ENCODE peak calls at places on chromosomes 12 and 14, in four cellular contexts. N is tibial artery, Y is substantia nigra, K is uterus. A is an unnamed sample.

GRCh38 chr12:124152733-124153132 is 142.2 kb upstream of the RFLNA start:
- DNase-seq in K (no peak), Y (no peak), N (no peak), A (no peak)

GRCh38 chr12:116690016-116690709 is 47.7 kb downstream of the SPRING1 start:
- DNase-seq in K (no peak), N (no peak), Y (no peak), A (no peak)

GRCh38 chr14:99173086-99173485 is 98.9 kb downstream of the BCL11B start:
- DNase-seq in Y (no peak), K (no peak), N (no peak), A (no peak)

GRCh38 chr14:93137864-93138263 is 22.1 kb upstream of the ITPK1 start:
- DNase-seq in N (no peak), K (peak; percentile 29), Y (no peak), A (no peak)

GRCh38 chr14:59484611-59485174 is 376 bp downstream of the JKAMP start:
- DNase-seq in Y (no peak), N (no peak), K (no peak), A (no peak)

GRCh38 chr12:44582521-44582920 is 293.6 kb downstream of the NELL2 start:
- DNase-seq in K (no peak), N (no peak), Y (no peak), A (no peak)

GRCh38 chr14:106442857-106443256 is 916.5 kb downstream of the TMEM121 start:
- DNase-seq in N (no peak), K (no peak), Y (no peak), A (no peak)

GRCh38 chr12:4432878-4433820 is 12.5 kb downstream of the FGF6 start:
- DNase-seq in Y (no peak), K (no peak), N (no peak), A (no peak)

GRCh38 chr12:31591308-31591901 is 469 bp upstream of the DENND5B start:
- DNase-seq in N (no peak), Y (peak; percentile 46), K (peak; percentile 45), A (no peak)

GRCh38 chr12:112176321-112177010 is 51.1 kb downstream of the TRAFD1 start:
- DNase-seq in K (no peak), Y (no peak), N (no peak), A (peak; percentile 36)

DNA sequence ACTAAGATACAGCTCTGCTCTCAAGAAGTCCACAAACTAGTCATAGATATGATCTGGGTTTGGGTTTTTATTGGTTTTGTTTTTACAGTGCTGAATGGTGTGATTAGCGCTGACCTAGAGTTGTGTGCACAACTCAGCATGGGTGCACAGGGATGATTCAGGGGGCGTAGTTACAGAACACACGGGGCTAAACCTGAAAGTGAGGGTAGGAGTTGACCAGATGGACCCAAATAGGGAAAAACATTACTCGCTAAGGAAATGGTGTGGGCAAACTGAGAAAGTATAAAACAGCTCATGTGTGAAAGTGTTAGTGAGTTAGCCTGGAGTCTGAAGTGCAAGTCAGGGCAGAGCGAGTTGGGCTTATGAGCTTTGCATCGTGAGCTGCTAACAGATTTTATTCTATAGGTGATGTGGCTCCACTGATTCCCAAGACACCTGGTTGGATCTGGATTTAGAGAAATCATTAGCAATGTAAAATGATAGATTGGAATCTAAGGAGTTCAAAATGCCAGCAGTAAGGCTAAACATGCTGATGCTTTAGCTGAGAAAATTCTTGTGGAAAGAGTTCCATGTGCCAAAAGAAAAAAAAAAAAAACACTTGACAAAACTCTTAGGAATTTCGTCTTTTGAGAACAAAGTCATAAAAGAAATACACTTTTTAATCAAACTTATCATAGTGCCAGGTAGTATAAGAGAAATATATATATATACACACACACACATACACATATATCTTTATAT is 134.9 kb downstream of the SLC5A8 start:
- DNase-seq in K (no peak), Y (no peak), N (no peak), A (no peak)
- H3K27ac ChIP-seq in K (no peak overlapping the region), Y (no peak overlapping the region), N (no peak overlapping the region), A (no peak overlapping the region)

GRCh38 chr14:34665785-34666425 is 36.0 kb upstream of the SNX6 start:
- DNase-seq in N (peak; percentile 65), K (no peak), Y (no peak), A (no peak)
- H3K27ac ChIP-seq in N (no peak overlapping the region), K (no peak overlapping the region), Y (no peak overlapping the region), A (no peak overlapping the region)

DNA sequence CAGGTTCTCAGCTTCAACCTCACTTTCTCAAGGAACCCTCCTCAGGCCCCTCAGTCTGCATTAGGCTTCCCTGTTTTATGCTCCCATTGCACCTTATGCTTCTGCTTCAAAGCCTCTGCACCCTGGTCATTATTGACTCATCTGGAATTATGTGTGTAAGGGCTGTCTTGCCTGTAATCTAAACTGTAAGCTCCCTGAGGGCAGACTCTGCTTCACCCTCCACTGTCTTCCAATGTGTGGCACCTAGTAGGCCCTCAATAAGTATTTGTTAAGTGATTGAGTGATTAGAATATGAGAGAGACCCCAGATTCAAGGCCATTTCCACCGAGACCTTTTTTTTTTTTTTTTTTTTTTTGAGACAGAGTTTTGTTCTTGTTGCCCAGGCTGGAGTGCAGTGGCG is 79.1 kb downstream of the VCPKMT start:
- DNase-seq in K (no peak), N (no peak), Y (no peak), A (no peak)
- H3K27ac ChIP-seq in K (peak overlapping the region; percentile 75), N (no peak overlapping the region), Y (no peak overlapping the region), A (no peak overlapping the region)

DNA sequence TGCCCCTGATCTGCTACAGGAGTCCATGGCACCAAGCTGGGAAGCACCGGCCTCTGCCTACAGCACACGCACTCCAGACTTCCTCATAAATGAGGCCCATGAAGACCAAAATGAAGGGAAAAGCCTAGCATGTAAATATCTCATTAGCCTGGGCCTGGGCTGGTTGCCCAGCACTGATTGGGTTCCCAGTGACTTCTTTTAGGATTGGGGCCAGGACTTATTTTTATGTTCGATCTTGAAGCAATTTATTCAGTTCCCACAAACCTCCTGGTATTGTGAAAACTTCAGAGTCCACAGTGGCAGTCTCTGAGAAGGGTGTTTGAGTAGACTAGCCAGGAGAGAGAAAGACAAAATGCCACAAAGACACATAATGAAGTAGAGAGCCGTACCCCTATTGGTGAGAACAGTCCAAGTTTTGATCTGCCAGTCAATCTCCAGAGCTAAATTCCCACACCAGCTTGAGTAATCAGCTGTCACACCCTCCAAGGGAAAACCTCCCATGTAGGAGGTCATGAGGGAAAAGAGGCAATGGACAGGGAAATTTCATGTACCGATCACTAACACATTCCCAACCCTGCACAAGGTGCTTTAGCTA is 78.2 kb downstream of the PHLDA1 start:
- DNase-seq in Y (no peak), N (no peak), K (no peak), A (no peak)
- H3K27ac ChIP-seq in Y (no peak overlapping the region), N (no peak overlapping the region), K (no peak overlapping the region), A (no peak overlapping the region)

DNA sequence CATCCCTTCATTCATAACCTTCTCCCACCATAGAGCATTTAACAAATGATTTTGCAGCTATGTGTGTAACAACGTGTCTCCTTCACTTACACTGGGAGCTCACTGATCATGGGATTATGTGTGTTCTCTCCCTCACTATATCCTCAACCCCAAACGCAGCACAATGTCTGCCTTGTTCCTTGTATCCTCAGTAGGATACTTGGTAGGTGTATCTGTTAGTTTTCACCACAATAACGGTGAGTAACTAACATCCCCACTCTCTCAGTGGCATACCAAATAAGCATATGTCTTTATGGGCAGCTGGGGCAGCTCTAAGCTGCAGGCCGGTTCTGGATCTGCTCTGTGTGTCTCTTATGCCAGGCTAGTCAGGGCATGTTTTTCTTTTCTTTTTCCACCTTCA is 166.7 kb upstream of the PWP1 start:
- DNase-seq in Y (no peak), K (no peak), N (no peak), A (no peak)
- H3K27ac ChIP-seq in Y (no peak overlapping the region), K (no peak overlapping the region), N (no peak overlapping the region), A (no peak overlapping the region)